ENCODE peak calls at places on chromosomes 12 and 14, in seven cellular contexts. W is coronary artery, C is left lung, H is neural crest cell, X is glutamatergic neuron, B is endothelial cell, Z is BE2C. M is an unnamed sample.

GRCh38 chr12:34198924-34199323 is 176.6 kb downstream of the ALG10 start:
- DNase-seq in W (no peak), C (no peak), H (no peak), X (no peak), B (no peak), Z (no peak), M (no peak)

GRCh38 chr12:96026331-96026730 is 9.1 kb downstream of the LTA4H start:
- DNase-seq in W (no peak), C (no peak), H (no peak), X (no peak), B (no peak), Z (no peak), M (no peak)

GRCh38 chr12:7899755-7900154 is 27.0 kb upstream of the SLC2A14 start:
- DNase-seq in W (no peak), C (no peak), H (no peak), X (no peak), B (no peak), Z (no peak), M (no peak)

GRCh38 chr12:24661657-24662096 is 287.2 kb downstream of the BCAT1 start:
- DNase-seq in W (no peak), C (peak), H (no peak), X (no peak), B (no peak), Z (no peak), M (no peak)

GRCh38 chr12:115135800-115136211 is 451.8 kb upstream of the TBX3 start:
- DNase-seq in W (no peak), C (peak), H (no peak), X (no peak), B (no peak), Z (no peak), M (no peak)

GRCh38 chr12:127944211-127944899 is 322.6 kb upstream of the TMEM132C start:
- DNase-seq in W (no peak), C (no peak), H (no peak), X (no peak), B (no peak), Z (no peak), M (no peak)

GRCh38 chr14:100443643-100444042 is 120.5 kb downstream of the SLC25A47 start:
- DNase-seq in W (no peak), C (no peak), H (no peak), X (no peak), B (no peak), Z (no peak), M (no peak)

GRCh38 chr14:74213907-74214803 is 25.1 kb upstream of the VSX2 start:
- DNase-seq in W (no peak), C (peak), H (no peak), X (no peak), B (no peak), Z (no peak), M (no peak)

GRCh38 chr14:74480051-74480450 is 13.1 kb downstream of the NPC2 start:
- DNase-seq in W (no peak), C (no peak), H (no peak), X (no peak), B (no peak), Z (no peak), M (no peak)

GRCh38 chr12:95429172-95429510 is 44.8 kb upstream of the METAP2 start:
- DNase-seq in W (no peak), C (no peak), H (no peak), X (no peak), B (no peak), Z (no peak), M (no peak)

GRCh38 chr14:48454887-48455286 is 779.5 kb upstream of the MDGA2 start:
- DNase-seq in W (no peak), C (no peak), H (no peak), X (no peak), B (no peak), Z (no peak), M (no peak)

GRCh38 chr14:90649096-90649495 is 167.1 kb downstream of the TTC7B start:
- DNase-seq in W (no peak), C (no peak), H (no peak), X (no peak), B (no peak), Z (no peak), M (no peak)

GRCh38 chr12:118328486-118329340 is 44.0 kb downstream of the TAOK3 start:
- DNase-seq in W (no peak), C (no peak), H (no peak), X (no peak), B (no peak), Z (no peak), M (no peak)

GRCh38 chr12:6951551-6952120 is 480 bp downstream of the PTPN6 start:
- DNase-seq in W (no peak), C (peak), H (no peak), X (no peak), B (no peak), Z (no peak), M (no peak)

GRCh38 chr12:46494424-46494823 is 121.9 kb upstream of the SLC38A2 start:
- DNase-seq in W (no peak), C (no peak), H (no peak), X (no peak), B (no peak), Z (no peak), M (no peak)

GRCh38 chr14:105313381-105314286 is 914 bp upstream of the PACS2 start:
- DNase-seq in W (no peak), C (peak), H (peak), X (peak), B (peak), Z (no peak), M (no peak)

GRCh38 chr14:52253503-52253902 is 14.0 kb upstream of the PTGDR start:
- DNase-seq in W (no peak), C (no peak), H (no peak), X (no peak), B (no peak), Z (no peak), M (no peak)

GRCh38 chr14:77485256-77485655 is 13.4 kb downstream of the ISM2 start:
- DNase-seq in W (no peak), C (no peak), H (no peak), X (no peak), B (no peak), Z (no peak), M (no peak)

GRCh38 chr14:77208266-77208978 is 26.8 kb downstream of the TMEM63C start:
- DNase-seq in W (no peak), C (peak), H (peak), X (no peak), B (peak), Z (no peak), M (peak)

GRCh38 chr14:94046696-94047250 is 20.6 kb downstream of the OTUB2 start:
- DNase-seq in W (peak), C (no peak), H (no peak), X (no peak), B (no peak), Z (no peak), M (no peak)

GRCh38 chr12:31585271-31585670 is 5.7 kb downstream of the DENND5B start:
- DNase-seq in W (no peak), C (no peak), H (no peak), X (no peak), B (no peak), Z (no peak), M (no peak)

GRCh38 chr12:124233041-124233836 is 61.7 kb upstream of the RFLNA start:
- DNase-seq in W (no peak), C (no peak), H (no peak), X (no peak), B (no peak), Z (no peak), M (no peak)

GRCh38 chr14:87045956-87046355 is 947.0 kb downstream of the GALC start:
- DNase-seq in W (no peak), C (no peak), H (no peak), X (no peak), B (no peak), Z (no peak), M (no peak)

GRCh38 chr12:87967871-87968270 is 61.3 kb downstream of the C12orf50 start:
- DNase-seq in W (no peak), C (no peak), H (no peak), X (no peak), B (no peak), Z (peak), M (no peak)

DNA sequence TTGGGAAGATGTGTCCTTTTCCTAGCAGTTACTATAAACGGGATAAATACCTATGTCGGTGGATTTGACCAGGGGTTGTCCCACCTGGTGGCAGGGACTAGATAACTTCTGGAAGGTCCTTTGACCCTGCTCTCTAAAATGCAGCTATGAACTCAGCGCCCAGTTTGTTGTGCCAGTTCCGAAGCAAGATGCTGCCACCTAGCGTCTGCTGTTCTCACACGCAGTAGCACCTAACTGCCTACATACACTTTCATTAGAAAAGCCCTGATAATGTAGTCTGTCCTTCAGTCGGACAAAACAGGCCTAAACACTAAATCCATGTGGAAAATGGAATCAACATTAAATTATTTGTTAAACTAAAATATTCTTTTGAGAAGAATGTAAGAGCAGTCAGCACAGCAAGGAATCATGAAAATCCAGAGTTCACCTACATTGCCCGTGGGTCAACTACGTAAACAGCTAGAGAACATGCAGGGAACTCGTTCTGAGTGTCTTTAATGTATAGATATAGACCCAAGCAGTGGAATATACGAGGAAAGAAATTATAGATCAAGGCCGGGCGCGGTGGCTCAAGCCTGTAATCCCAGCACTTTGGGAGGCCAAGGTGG is 51.1 kb upstream of the CRACR2A start:
- DNase-seq in W (no peak), C (peak), H (peak), X (peak), B (peak), Z (peak), M (peak)
- TF ChIP-seq CTCF in W (peak), C (peak), H (peak), X (peak), B (peak), Z (peak), M (peak)

DNA sequence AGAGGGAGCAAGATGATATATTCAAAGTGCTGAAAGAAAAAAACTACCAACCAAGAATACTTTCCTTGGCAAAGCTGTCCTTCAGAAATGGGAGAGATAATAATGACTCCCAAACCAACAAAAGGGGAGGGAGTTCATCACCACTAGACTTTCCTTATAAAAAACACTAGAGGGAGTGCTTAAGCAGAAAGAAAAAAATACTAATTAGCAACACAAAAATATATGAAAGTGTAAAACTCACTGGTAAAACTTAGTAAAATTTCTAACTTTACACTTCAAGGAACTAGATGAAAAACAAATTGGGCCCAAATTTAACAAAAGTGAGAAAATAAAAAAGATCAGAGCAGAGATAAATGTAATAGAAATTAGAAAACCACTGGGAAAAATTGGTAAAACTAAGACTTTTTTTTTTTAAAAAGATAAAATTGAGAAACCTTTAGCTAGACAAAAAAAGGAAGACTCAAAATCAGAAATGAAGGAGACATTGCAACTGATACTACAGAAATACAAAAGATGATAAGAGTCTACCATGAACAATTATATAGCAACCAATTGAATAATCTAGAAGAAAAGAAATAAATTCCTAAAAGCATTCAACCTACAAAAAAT is 60.4 kb upstream of the FAR2 start:
- DNase-seq in W (no peak), C (no peak), H (no peak), X (no peak), B (no peak), Z (no peak), M (no peak)
- TF ChIP-seq CTCF in W (no peak), C (peak), H (peak), X (peak), B (peak), Z (peak), M (no peak)

GRCh38 chr14:61753631-61754030 is 8.6 kb upstream of the SNAPC1 start:
- DNase-seq in W (no peak), C (no peak), H (no peak), X (no peak), B (no peak), Z (peak), M (no peak)
- TF ChIP-seq CTCF in W (no peak), C (no peak), H (no peak), X (no peak), B (no peak), Z (peak), M (no peak)

GRCh38 chr12:56103066-56103711 is 1.2 kb upstream of the PA2G4 start:
- DNase-seq in W (no peak), C (no peak), H (no peak), X (no peak), B (no peak), Z (no peak), M (no peak)

GRCh38 chr12:56104109-56104814 is at the start of gene PA2G4:
- DNase-seq in W (peak), C (peak), H (peak), X (peak), B (peak), Z (peak), M (peak)

GRCh38 chr12:56103823-56104108 is 593 bp upstream of the PA2G4 start:
- DNase-seq in W (no peak), C (no peak), H (no peak), X (no peak), B (no peak), Z (no peak), M (no peak)

GRCh38 chr12:56105503-56105902 is 1.1 kb downstream of the PA2G4 start:
- DNase-seq in W (no peak), C (no peak), H (no peak), X (no peak), B (no peak), Z (no peak), M (no peak)

DNA sequence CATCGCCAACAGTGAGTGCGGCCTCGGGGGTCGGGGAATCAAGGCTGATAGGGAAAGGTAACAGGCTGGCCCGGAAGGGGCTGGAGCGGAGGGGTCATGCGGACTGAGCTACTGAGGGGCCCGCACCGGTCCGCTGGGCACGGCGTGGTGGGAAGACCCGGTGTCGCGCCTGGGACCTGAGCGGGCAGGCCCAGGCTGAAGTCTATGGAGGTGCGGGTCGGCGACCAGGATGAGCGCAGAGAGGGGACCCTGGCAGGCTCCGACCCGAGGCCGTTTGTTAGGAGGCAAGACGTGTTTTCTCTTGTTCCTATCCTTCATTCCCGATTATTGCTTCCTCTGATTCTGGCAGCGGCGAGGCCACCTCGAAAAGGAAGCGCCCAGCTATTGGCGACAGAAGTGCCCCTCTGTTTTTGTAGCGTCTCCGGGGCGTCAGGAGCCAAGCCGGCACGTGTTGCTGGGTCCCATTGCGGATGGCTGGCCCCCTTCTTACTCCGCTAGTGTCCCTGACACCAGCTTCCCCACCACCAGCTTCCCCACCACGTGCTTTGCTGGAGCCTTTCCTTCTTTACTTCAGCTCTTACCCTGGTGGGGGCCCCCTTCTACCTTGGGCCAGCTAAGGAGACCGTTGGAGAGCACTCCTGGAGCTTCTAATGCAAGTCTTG is 587 bp downstream of the PA2G4 start:
- DNase-seq in W (no peak), C (peak), H (no peak), X (peak), B (peak), Z (peak), M (no peak)
- TF ChIP-seq CTCF in W (no peak), C (no peak), H (no peak), X (no peak), B (no peak), Z (no peak), M (no peak)

M was measured in mesothelial cell of epicardium.